ENCODE peak calls at places on chromosome 18, in six cellular contexts. P is H1; N is colonic mucosa; L is CD8-positive, alpha-beta T cell; J is body of pancreas; U is Panc1. V is an unnamed sample.

GRCh38 chr18:63202814-63203213 is 116.8 kb downstream of the BCL2 start:
- DNase-seq in P (no peak), N (no peak), L (no peak), J (no peak), U (no peak), V (no peak)

GRCh38 chr18:56221195-56222065 is 417.0 kb downstream of the TXNL1 start:
- DNase-seq in P (no peak), N (no peak), L (no peak), J (peak; percentile 86), U (no peak), V (no peak)

GRCh38 chr18:55265130-55265675 is 305.9 kb upstream of the CCDC68 start:
- DNase-seq in P (no peak), N (no peak), L (no peak), J (no peak), U (no peak), V (no peak)

GRCh38 chr18:61643884-61644647 is 248.7 kb downstream of the RNF152 start:
- DNase-seq in P (no peak), N (no peak), L (no peak), J (no peak), U (no peak), V (no peak)

GRCh38 chr18:64132871-64133270 is 16.0 kb downstream of the LINC00305 start:
- DNase-seq in P (no peak), N (no peak), L (no peak), J (no peak), U (no peak), V (no peak)

GRCh38 chr18:52888014-52888413 is 548.0 kb downstream of the DCC start:
- DNase-seq in P (no peak), N (no peak), L (no peak), J (no peak), U (no peak), V (no peak)

GRCh38 chr18:8386981-8387380 is 222.3 kb upstream of the RAB12 start:
- DNase-seq in P (no peak), N (no peak), L (no peak), J (no peak), U (no peak), V (no peak)

GRCh38 chr18:78939105-78939504 is 40.5 kb upstream of the SALL3 start:
- DNase-seq in P (no peak), N (no peak), L (no peak), J (no peak), U (no peak), V (no peak)

GRCh38 chr18:79191418-79191817 is 122.2 kb downstream of the ATP9B start:
- DNase-seq in P (no peak), N (no peak), L (no peak), J (no peak), U (no peak), V (no peak)

GRCh38 chr18:13455960-13456471 is 237.5 kb downstream of the LDLRAD4 start:
- DNase-seq in P (no peak), N (no peak), L (peak; percentile 38), J (no peak), U (no peak), V (peak; percentile 27)

GRCh38 chr18:21762181-21762772 is 21.7 kb downstream of the MIB1 start:
- DNase-seq in P (no peak), N (no peak), L (no peak), J (no peak), U (no peak), V (no peak)

GRCh38 chr18:904135-905090 is at the start of gene ADCYAP1:
- DNase-seq in P (no peak), N (no peak), L (no peak), J (no peak), U (no peak), V (no peak)

DNA sequence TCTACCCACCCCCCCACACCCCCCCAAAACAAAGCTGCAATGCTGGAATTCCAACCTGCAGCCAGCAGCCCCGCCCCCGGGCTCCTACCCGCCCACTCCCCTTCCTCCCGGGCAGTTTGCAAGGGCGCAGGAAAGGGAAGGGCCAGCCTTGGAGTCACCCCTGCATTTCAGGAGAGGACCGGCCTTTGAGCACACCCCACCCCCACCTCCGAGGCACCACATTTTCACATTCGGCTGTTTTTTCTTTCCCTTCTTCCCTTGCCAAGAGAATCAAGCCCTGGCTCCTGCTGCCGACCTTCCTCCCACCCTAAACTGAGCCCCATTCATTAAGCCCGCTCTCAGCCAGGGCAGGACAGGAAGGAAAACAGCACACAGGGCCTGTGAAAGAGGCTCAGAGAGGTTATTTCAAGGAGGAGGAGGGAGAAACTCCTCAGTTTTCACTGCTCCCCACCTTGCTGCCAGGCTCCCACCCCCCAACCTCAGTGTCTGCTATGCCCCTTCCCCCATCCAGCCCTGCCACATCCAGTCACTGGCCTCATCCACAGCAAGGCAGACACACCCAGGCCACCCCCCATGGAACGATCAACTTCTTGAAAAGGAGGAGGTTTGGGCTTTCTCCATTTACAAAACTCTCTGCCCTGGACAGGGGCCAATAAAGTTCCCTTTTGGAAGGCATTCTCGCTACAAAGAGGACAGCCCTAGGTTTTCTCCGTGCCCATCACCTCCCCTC is 11.2 kb downstream of the SMAD7 start:
- DNase-seq in P (no peak), N (no peak), L (no peak), J (no peak), U (no peak), V (no peak)
- H3K36me3 ChIP-seq in P (no peaks in the 10 kb centered on the region), N (no peaks in the 10 kb centered on the region), L (no peaks in the 10 kb centered on the region), J (no peaks in the 10 kb centered on the region), U (peaks cover 2% of the 10 kb centered on the region), V (peaks cover 9% of the 10 kb centered on the region)

DNA sequence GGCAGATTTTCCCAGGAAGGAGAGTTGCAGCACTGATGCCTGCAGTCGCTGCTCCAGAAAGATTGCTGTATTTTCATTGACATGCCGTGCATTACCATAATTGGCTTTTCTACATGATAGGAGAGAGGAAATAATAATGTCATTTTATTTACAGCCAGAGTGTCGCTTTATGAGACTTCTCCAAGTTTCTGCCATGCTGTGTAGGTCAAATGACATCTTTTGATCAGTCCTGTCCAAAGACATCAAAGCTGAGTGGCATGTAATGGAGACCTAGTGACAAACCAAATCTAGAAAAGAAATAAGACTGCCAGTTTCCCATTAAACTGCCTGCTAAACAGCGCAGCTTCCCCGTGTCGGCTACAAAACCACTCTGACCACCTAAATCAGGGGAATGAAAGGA is 57.6 kb downstream of the TSHZ1 start:
- DNase-seq in P (no peak), N (no peak), L (no peak), J (no peak), U (no peak), V (no peak)
- TF ChIP-seq CTCF in P (no peak), N (no peak), L (no peak), J (no peak), U (no peak), V (no peak)

GRCh38 chr18:48203961-48204666 is 205.1 kb downstream of the ZBTB7C start:
- DNase-seq in P (no peak), N (peak; percentile 55), L (no peak), J (no peak), U (no peak), V (no peak)
- H3K4me3 ChIP-seq in P (no peak overlapping the region), N (no peak overlapping the region), L (no peak overlapping the region), J (no peak overlapping the region), U (no peak overlapping the region), V (no peak overlapping the region)

GRCh38 chr18:46084431-46084830 is 12.4 kb upstream of the PSTPIP2 start:
- DNase-seq in P (no peak), N (no peak), L (no peak), J (no peak), U (no peak), V (no peak)
- H3K36me3 ChIP-seq in P (peaks cover 95% of the 10 kb centered on the region), N (peaks cover 19% of the 10 kb centered on the region), L (peaks cover 66% of the 10 kb centered on the region), J (peaks cover 25% of the 10 kb centered on the region), U (peaks cover 26% of the 10 kb centered on the region), V (peaks cover 23% of the 10 kb centered on the region)